ENCODE peak calls at places on chromosomes 3 and 15, in four cellular contexts. T, X, Z and Q are unnamed samples.

GRCh38 chr15:60966316-60966715 is 262.8 kb downstream of the RORA start:
- DNase-seq in T (no peak), X (no peak), Z (no peak), Q (no peak)

GRCh38 chr15:100966997-100967396 is 47.8 kb downstream of the LRRK1 start:
- DNase-seq in T (no peak), X (no peak), Z (no peak), Q (no peak)

GRCh38 chr3:178625053-178625600 is 88.9 kb downstream of the KCNMB2 start:
- DNase-seq in T (no peak), X (no peak), Z (no peak), Q (no peak)

GRCh38 chr3:197426161-197426566 is 127.8 kb upstream of the DLG1 start:
- DNase-seq in T (no peak), X (no peak), Z (no peak), Q (peak; percentile 15)

GRCh38 chr3:142894493-142894892 is 5.6 kb upstream of the PCOLCE2 start:
- DNase-seq in T (no peak), X (no peak), Z (no peak), Q (no peak)

GRCh38 chr3:130827486-130827885 is 66.4 kb upstream of the ATP2C1 start:
- DNase-seq in T (no peak), X (no peak), Z (no peak), Q (no peak)

GRCh38 chr3:115989927-115990326 is 366.6 kb downstream of the GAP43 start:
- DNase-seq in T (no peak), X (no peak), Z (no peak), Q (peak; percentile 55)

GRCh38 chr3:129224984-129225393 is 24.4 kb upstream of the COPG1 start:
- DNase-seq in T (peak; percentile 89), X (no peak), Z (peak; percentile 92), Q (peak; percentile 83)

GRCh38 chr15:50116477-50116876 is 2.6 kb downstream of the ATP8B4 start:
- DNase-seq in T (no peak), X (no peak), Z (peak; percentile 78), Q (no peak)

GRCh38 chr3:111720681-111721380 is 125.7 kb upstream of the ZBED2 start:
- DNase-seq in T (no peak), X (no peak), Z (no peak), Q (no peak)

GRCh38 chr15:97683816-97684215 is 276.7 kb upstream of the ARRDC4 start:
- DNase-seq in T (no peak), X (no peak), Z (no peak), Q (no peak)

GRCh38 chr3:159234306-159234705 is 432.5 kb downstream of the MFSD1 start:
- DNase-seq in T (no peak), X (peak; percentile 31), Z (no peak), Q (peak; percentile 62)

GRCh38 chr3:190369701-190370295 is 18.2 kb upstream of the CLDN16 start:
- DNase-seq in T (no peak), X (no peak), Z (no peak), Q (no peak)

GRCh38 chr3:59388555-59389280 is 338.9 kb upstream of the CFAP20DC start:
- DNase-seq in T (no peak), X (no peak), Z (no peak), Q (no peak)

GRCh38 chr3:4741404-4742307 is 237.6 kb upstream of the BHLHE40 start:
- DNase-seq in T (peak; percentile 40), X (peak; percentile 83), Z (peak; percentile 45), Q (peak; percentile 88)

GRCh38 chr15:33649217-33649933 is 318.9 kb upstream of the CHRM5 start:
- DNase-seq in T (no peak), X (no peak), Z (no peak), Q (no peak)

GRCh38 chr3:60017631-60018030 is 967.8 kb upstream of the CFAP20DC start:
- DNase-seq in T (no peak), X (no peak), Z (no peak), Q (no peak)

GRCh38 chr3:49534581-49535495 is 19.4 kb upstream of the BSN start:
- DNase-seq in T (no peak), X (no peak), Z (peak; percentile 16), Q (peak; percentile 19)

GRCh38 chr3:55877703-55878102 is 390.6 kb upstream of the WNT5A start:
- DNase-seq in T (no peak), X (no peak), Z (no peak), Q (no peak)

GRCh38 chr15:56411122-56411749 is 46.0 kb downstream of the TEX9 start:
- DNase-seq in T (no peak), X (no peak), Z (no peak), Q (peak; percentile 4)

GRCh38 chr3:119557874-119558264 is 1.5 kb downstream of the CD80 start:
- DNase-seq in T (no peak), X (no peak), Z (no peak), Q (no peak)

GRCh38 chr3:42653560-42654330 is at the start of gene ZBTB47:
- DNase-seq in T (peak; percentile 79), X (no peak), Z (no peak), Q (no peak)

GRCh38 chr3:11238057-11238456 is 34.1 kb upstream of the ATG7 start:
- DNase-seq in T (no peak), X (peak; percentile 66), Z (no peak), Q (peak; percentile 57)

GRCh38 chr15:90618330-90619136 is 88.8 kb downstream of the CRTC3 start:
- DNase-seq in T (no peak), X (peak; percentile 41), Z (no peak), Q (peak; percentile 59)

GRCh38 chr3:28008235-28008634 is 233.2 kb upstream of the CMC1 start:
- DNase-seq in T (no peak), X (no peak), Z (no peak), Q (no peak)

GRCh38 chr15:80567721-80568157 is 127.4 kb upstream of the ABHD17C start:
- DNase-seq in T (no peak), X (peak; percentile 85), Z (peak; percentile 72), Q (peak; percentile 75)

GRCh38 chr15:99745687-99746086 is 12.4 kb upstream of the LYSMD4 start:
- DNase-seq in T (no peak), X (no peak), Z (no peak), Q (no peak)

GRCh38 chr15:99749386-99749785 is 16.1 kb upstream of the LYSMD4 start:
- DNase-seq in T (no peak), X (no peak), Z (peak; percentile 50), Q (no peak)

GRCh38 chr15:99738047-99738847 is 5.0 kb upstream of the LYSMD4 start:
- DNase-seq in T (no peak), X (no peak), Z (peak; percentile 63), Q (no peak)

GRCh38 chr15:99741835-99742234 is 8.6 kb upstream of the LYSMD4 start:
- DNase-seq in T (no peak), X (no peak), Z (no peak), Q (no peak)

DNA sequence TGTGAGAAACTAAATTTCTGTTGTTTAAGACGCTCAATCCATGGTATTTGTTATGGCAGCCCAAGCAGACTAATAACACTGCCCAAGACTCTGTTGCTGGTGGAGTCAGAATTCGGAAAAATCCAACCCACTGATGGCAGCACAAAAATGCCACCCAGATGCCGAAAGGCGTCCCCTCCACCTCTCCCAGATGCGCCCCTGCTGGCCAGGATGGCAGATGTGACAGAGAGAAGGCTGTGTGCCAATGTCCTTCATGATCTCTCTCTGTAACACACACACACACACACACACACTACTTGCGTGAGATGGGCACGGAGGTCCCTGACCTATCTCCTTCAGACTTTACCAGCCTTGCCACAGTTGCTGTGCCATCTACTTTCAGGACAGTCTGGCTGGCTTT is 10.9 kb upstream of the LYSMD4 start:
- DNase-seq in T (no peak), X (no peak), Z (no peak), Q (no peak)
- TF ChIP-seq CTCF in T (no peak), X (no peak), Z (peak; percentile 31), Q (no peak)

GRCh38 chr15:89243691-89244511 is at the start of gene FANCI:
- DNase-seq in T (peak; percentile 94), X (peak; percentile 80), Z (peak; percentile 87), Q (peak; percentile 98)
- TF ChIP-seq CTCF in T (peak; percentile 41), X (peak; percentile 51), Z (peak; percentile 99), Q (peak; percentile 27)

GRCh38 chr15:69234676-69235075 is 64.0 kb upstream of the PAQR5 start:
- DNase-seq in T (no peak), X (no peak), Z (no peak), Q (no peak)
- TF ChIP-seq CTCF in T (no peak), X (no peak), Z (no peak), Q (no peak)

GRCh38 chr3:113277414-113277813 is 66.1 kb downstream of the BOC start:
- DNase-seq in T (no peak), X (no peak), Z (no peak), Q (no peak)

GRCh38 chr3:113276581-113277080 is 65.3 kb downstream of the BOC start:
- DNase-seq in T (no peak), X (no peak), Z (no peak), Q (no peak)

GRCh38 chr3:113274425-113274824 is 63.1 kb downstream of the BOC start:
- DNase-seq in T (no peak), X (no peak), Z (no peak), Q (no peak)

GRCh38 chr3:113274959-113275556 is 63.7 kb downstream of the BOC start:
- DNase-seq in T (no peak), X (no peak), Z (no peak), Q (no peak)

DNA sequence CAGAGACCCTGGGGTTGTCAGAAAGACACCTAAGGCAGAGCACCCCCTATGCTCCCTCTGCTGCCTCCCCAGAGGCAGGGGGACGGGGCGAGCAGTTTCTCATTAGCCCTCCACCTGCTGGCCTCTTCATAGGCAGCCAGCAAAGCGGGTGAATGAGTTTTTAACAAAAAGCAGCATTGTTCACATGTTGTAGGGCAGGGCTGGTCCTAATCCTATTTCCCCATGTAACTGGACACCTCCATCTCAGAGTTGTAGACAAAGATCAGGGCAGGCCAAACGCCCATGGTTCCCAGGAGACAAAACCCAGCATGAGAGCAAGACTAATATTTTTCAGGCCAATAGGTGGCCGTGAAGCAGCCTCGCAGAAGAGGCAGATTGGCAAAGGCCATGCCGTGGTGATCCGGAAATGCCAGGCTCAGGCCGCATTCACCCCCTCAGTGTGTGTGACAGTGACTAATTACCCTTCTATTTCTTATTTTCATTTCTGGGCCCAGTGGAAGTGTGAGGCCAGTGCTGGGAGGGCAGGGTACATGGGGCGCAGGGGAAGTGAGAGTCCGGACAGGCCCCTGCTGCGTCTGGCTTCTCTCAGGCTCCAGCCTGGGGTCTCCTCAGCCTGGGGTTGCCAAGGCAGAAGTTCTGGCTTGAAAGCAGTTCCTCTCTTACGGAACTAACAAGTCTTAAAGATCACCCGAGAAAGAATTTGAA is 64.7 kb downstream of the BOC start:
- DNase-seq in T (peak; percentile 53), X (peak; percentile 69), Z (peak; percentile 76), Q (peak; percentile 51)
- TF ChIP-seq CTCF in T (no peak), X (peak; percentile 44), Z (peak; percentile 57), Q (peak; percentile 20)

DNA sequence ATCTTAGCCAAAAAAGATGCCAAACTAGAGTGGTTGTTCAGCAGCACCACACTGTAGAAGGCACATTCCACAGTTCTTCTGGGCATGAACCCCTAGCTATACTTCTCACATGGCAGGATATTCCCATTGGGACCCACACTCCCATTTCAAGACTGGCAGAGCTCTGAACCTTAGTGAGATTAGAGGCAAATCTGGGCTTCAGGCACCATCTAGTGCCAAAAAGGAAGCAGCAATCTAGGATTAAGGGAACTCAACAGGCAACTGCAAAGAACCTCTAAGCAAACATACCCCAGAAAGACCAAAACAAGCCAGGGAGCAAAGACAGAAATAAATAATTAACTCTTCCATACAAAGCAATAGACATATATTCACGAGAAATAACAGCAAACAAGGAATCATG is 66.2 kb downstream of the TAFA4 start:
- DNase-seq in T (no peak), X (no peak), Z (no peak), Q (no peak)
- TF ChIP-seq CTCF in T (no peak), X (no peak), Z (peak; percentile 30), Q (no peak)